ENCODE peak calls at places on chromosome 5, in six cellular contexts. One of them, this sample, is unnamed.

GRCh38 chr5:172235132-172235780 is 41.3 kb downstream of the EFCAB9 start:
- DNase-seq in GM12878: peak
- DNase-seq in H1: no peak
- DNase-seq in NT2/D1: no peak
- DNase-seq in HCT116: no peak
- DNase-seq in HepG2: peak
- DNase-seq in this sample: no peak

GRCh38 chr5:121692163-121692562 is 159.5 kb upstream of the FTMT start:
- DNase-seq in GM12878: no peak
- DNase-seq in H1: no peak
- DNase-seq in NT2/D1: no peak
- DNase-seq in HCT116: no peak
- DNase-seq in HepG2: no peak
- DNase-seq in this sample: no peak

GRCh38 chr5:170630711-170631141 is 126.9 kb downstream of the KCNIP1 start:
- DNase-seq in GM12878: no peak
- DNase-seq in H1: no peak
- DNase-seq in NT2/D1: no peak
- DNase-seq in HCT116: no peak
- DNase-seq in HepG2: no peak
- DNase-seq in this sample: peak

GRCh38 chr5:132228241-132229035 is 785 bp upstream of the P4HA2 start:
- DNase-seq in GM12878: no peak
- DNase-seq in H1: peak
- DNase-seq in NT2/D1: no peak
- DNase-seq in HCT116: no peak
- DNase-seq in HepG2: no peak
- DNase-seq in this sample: no peak

GRCh38 chr5:111697881-111698757 is 58.9 kb downstream of the NREP start:
- DNase-seq in GM12878: no peak
- DNase-seq in H1: no peak
- DNase-seq in NT2/D1: no peak
- DNase-seq in HCT116: no peak
- DNase-seq in HepG2: no peak
- DNase-seq in this sample: no peak

GRCh38 chr5:170312666-170313065 is 15.1 kb upstream of the LCP2 start:
- DNase-seq in GM12878: no peak
- DNase-seq in H1: no peak
- DNase-seq in NT2/D1: no peak
- DNase-seq in HCT116: no peak
- DNase-seq in HepG2: no peak
- DNase-seq in this sample: peak

GRCh38 chr5:96026334-96027065 is 64.8 kb upstream of the ELL2 start:
- DNase-seq in GM12878: no peak
- DNase-seq in H1: no peak
- DNase-seq in NT2/D1: no peak
- DNase-seq in HCT116: peak
- DNase-seq in HepG2: no peak
- DNase-seq in this sample: no peak

GRCh38 chr5:138159666-138160065 is 18.8 kb downstream of the BRD8 start:
- DNase-seq in GM12878: no peak
- DNase-seq in H1: no peak
- DNase-seq in NT2/D1: no peak
- DNase-seq in HCT116: no peak
- DNase-seq in HepG2: no peak
- DNase-seq in this sample: no peak

GRCh38 chr5:170633235-170634041 is 129.6 kb downstream of the KCNIP1 start:
- DNase-seq in GM12878: peak
- DNase-seq in H1: no peak
- DNase-seq in NT2/D1: no peak
- DNase-seq in HCT116: peak
- DNase-seq in HepG2: peak
- DNase-seq in this sample: peak

GRCh38 chr5:9622891-9623547 is 7.1 kb downstream of the TAS2R1 start:
- DNase-seq in GM12878: no peak
- DNase-seq in H1: no peak
- DNase-seq in NT2/D1: no peak
- DNase-seq in HCT116: no peak
- DNase-seq in HepG2: no peak
- DNase-seq in this sample: no peak

GRCh38 chr5:169009171-169009570 is 291.8 kb downstream of the SLIT3 start:
- DNase-seq in GM12878: no peak
- DNase-seq in H1: no peak
- DNase-seq in NT2/D1: no peak
- DNase-seq in HCT116: no peak
- DNase-seq in HepG2: no peak
- DNase-seq in this sample: no peak

GRCh38 chr5:54883374-54884194 is 101.8 kb downstream of the ESM1 start:
- DNase-seq in GM12878: no peak
- DNase-seq in H1: peak
- DNase-seq in NT2/D1: no peak
- DNase-seq in HCT116: no peak
- DNase-seq in HepG2: no peak
- DNase-seq in this sample: peak

GRCh38 chr5:56352808-56353590 is 119.9 kb upstream of the ANKRD55 start:
- DNase-seq in GM12878: no peak
- DNase-seq in H1: no peak
- DNase-seq in NT2/D1: no peak
- DNase-seq in HCT116: no peak
- DNase-seq in HepG2: no peak
- DNase-seq in this sample: no peak

GRCh38 chr5:165309446-165309845 is 1804.0 kb downstream of the MAT2B start:
- DNase-seq in GM12878: no peak
- DNase-seq in H1: no peak
- DNase-seq in NT2/D1: no peak
- DNase-seq in HCT116: no peak
- DNase-seq in HepG2: no peak
- DNase-seq in this sample: no peak

GRCh38 chr5:175700991-175701390 is 43.1 kb downstream of the HRH2 start:
- DNase-seq in GM12878: no peak
- DNase-seq in H1: no peak
- DNase-seq in NT2/D1: no peak
- DNase-seq in HCT116: peak
- DNase-seq in HepG2: no peak
- DNase-seq in this sample: peak

GRCh38 chr5:178388381-178389030 is 155.9 kb upstream of the PHYKPL start:
- DNase-seq in GM12878: no peak
- DNase-seq in H1: no peak
- DNase-seq in NT2/D1: no peak
- DNase-seq in HCT116: no peak
- DNase-seq in HepG2: no peak
- DNase-seq in this sample: no peak

GRCh38 chr5:160887780-160888179 is 35.8 kb upstream of the ATP10B start:
- DNase-seq in GM12878: no peak
- DNase-seq in H1: no peak
- DNase-seq in NT2/D1: no peak
- DNase-seq in HCT116: no peak
- DNase-seq in HepG2: peak
- DNase-seq in this sample: no peak

GRCh38 chr5:165333623-165334022 is 1828.2 kb downstream of the MAT2B start:
- DNase-seq in GM12878: no peak
- DNase-seq in H1: no peak
- DNase-seq in NT2/D1: no peak
- DNase-seq in HCT116: no peak
- DNase-seq in HepG2: no peak
- DNase-seq in this sample: no peak

GRCh38 chr5:1190915-1191314 is 10.5 kb upstream of the SLC6A19 start:
- DNase-seq in GM12878: no peak
- DNase-seq in H1: no peak
- DNase-seq in NT2/D1: no peak
- DNase-seq in HCT116: no peak
- DNase-seq in HepG2: no peak
- DNase-seq in this sample: peak

GRCh38 chr5:110544603-110545002 is 181.9 kb downstream of the TMEM232 start:
- DNase-seq in GM12878: no peak
- DNase-seq in H1: no peak
- DNase-seq in NT2/D1: no peak
- DNase-seq in HCT116: no peak
- DNase-seq in HepG2: no peak
- DNase-seq in this sample: no peak

GRCh38 chr5:127029513-127030258 is 672 bp downstream of the MARCHF3 start:
- DNase-seq in GM12878: no peak
- DNase-seq in H1: peak
- DNase-seq in NT2/D1: peak
- DNase-seq in HCT116: peak
- DNase-seq in HepG2: peak
- DNase-seq in this sample: peak

DNA sequence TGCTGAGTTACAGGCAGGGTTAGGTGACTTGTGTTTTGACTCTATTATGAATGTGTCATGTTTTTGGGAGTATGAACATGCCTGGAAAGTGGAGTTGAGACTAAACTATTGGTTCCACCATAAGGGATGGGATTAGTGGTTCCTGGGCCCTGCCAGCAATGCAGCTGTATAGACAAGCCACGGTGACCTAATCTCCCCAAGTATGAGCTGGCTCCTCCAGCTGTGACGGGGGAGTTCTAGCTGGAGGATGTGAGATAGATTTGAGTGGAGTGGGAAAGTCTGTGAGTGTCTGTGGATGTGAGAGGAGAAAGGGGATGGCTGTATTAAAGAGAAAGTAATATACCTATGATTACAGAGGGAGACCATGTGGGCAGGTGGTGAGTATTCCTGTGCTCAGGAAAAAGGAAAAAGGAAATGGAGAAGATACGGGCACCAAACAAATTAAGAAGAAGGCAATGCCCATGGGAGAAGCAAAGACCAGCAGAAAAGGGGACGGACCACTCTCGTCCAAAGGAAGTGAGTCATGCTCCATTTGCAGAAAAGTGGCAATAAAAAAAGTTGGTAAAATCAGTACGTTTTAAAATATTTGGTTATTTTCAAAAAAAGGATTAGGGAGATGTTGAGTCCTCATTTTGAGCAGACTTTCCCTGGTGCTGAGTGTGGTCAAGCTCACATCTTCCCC is 48.3 kb upstream of the ICE1 start:
- DNase-seq in GM12878: no peak
- DNase-seq in H1: no peak
- DNase-seq in NT2/D1: no peak
- DNase-seq in HCT116: no peak
- DNase-seq in HepG2: no peak
- DNase-seq in this sample: peak
- H3K9ac ChIP-seq in GM12878: no peak
- H3K9ac ChIP-seq in H1: no peak
- H3K9ac ChIP-seq in NT2/D1: no peak
- H3K9ac ChIP-seq in HCT116: no peak
- H3K9ac ChIP-seq in HepG2: no peak
- H3K9ac ChIP-seq in this sample: no peak

GRCh38 chr5:136374638-136375037 is 9.3 kb upstream of the TRPC7 start:
- DNase-seq in GM12878: no peak
- DNase-seq in H1: no peak
- DNase-seq in NT2/D1: no peak
- DNase-seq in HCT116: no peak
- DNase-seq in HepG2: no peak
- DNase-seq in this sample: no peak

GRCh38 chr5:136375920-136376319 is 10.6 kb upstream of the TRPC7 start:
- DNase-seq in GM12878: no peak
- DNase-seq in H1: no peak
- DNase-seq in NT2/D1: no peak
- DNase-seq in HCT116: no peak
- DNase-seq in HepG2: no peak
- DNase-seq in this sample: no peak

DNA sequence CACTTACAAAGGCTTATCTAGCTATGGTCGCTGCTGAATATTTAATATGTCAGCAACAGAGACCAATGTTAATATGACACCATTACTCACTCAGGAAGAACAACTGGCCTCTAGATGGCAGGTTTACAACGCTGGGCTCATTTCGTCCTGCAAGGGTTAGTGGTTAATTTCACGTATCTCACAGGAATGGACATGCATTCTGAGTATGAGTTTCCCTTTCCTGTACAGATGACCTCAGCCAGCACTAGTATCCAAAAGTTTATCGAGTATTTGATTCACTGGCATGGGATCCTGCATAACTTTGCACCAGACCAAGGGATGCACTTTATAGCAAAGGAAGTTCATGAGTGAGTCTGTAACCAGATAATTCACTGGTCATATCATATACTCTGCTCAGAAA is 8.7 kb upstream of the TRPC7 start:
- DNase-seq in GM12878: no peak
- DNase-seq in H1: no peak
- DNase-seq in NT2/D1: no peak
- DNase-seq in HCT116: no peak
- DNase-seq in HepG2: peak
- DNase-seq in this sample: no peak
- TF ChIP-seq ZNF274 in GM12878: no peak
- TF ChIP-seq ZNF274 in H1: no peak
- TF ChIP-seq ZNF274 in NT2/D1: no peak
- TF ChIP-seq ZNF274 in HCT116: no peak
- TF ChIP-seq ZNF274 in HepG2: no peak
- TF ChIP-seq ZNF274 in this sample: no peak

GRCh38 chr5:98339141-98339848 is 434.2 kb upstream of the RGMB start:
- DNase-seq in GM12878: no peak
- DNase-seq in H1: no peak
- DNase-seq in NT2/D1: no peak
- DNase-seq in HCT116: no peak
- DNase-seq in HepG2: no peak
- DNase-seq in this sample: no peak

GRCh38 chr5:98341038-98341710 is 432.3 kb upstream of the RGMB start:
- DNase-seq in GM12878: no peak
- DNase-seq in H1: no peak
- DNase-seq in NT2/D1: no peak
- DNase-seq in HCT116: no peak
- DNase-seq in HepG2: no peak
- DNase-seq in this sample: no peak

GRCh38 chr5:98341711-98342042 is 431.8 kb upstream of the RGMB start:
- DNase-seq in GM12878: no peak
- DNase-seq in H1: no peak
- DNase-seq in NT2/D1: no peak
- DNase-seq in HCT116: no peak
- DNase-seq in HepG2: no peak
- DNase-seq in this sample: no peak
- H3K9ac ChIP-seq in GM12878: no peak
- H3K9ac ChIP-seq in H1: no peak
- H3K9ac ChIP-seq in NT2/D1: no peak
- H3K9ac ChIP-seq in HCT116: no peak
- H3K9ac ChIP-seq in HepG2: no peak
- H3K9ac ChIP-seq in this sample: no peak

DNA sequence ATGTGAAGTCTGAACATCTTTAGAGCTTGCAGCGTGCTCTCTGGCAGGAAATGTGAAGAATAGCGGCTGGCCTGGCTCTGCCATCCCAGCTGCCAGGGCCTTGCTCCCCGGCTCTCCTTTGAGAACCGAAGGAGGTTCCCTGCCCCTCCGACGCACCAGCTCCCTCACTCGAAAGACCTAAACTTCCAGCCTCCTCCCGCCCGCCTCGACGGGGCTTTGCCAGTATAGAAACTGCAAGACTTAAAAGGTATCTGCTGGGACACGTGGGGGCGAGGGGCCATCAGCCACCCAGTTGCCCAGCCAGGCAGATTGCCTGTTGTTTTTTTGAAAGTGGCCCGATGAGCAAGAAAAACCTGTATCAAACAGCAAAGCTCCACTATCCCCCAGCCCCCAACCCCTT is 332.1 kb downstream of the MED10 start:
- DNase-seq in GM12878: no peak
- DNase-seq in H1: no peak
- DNase-seq in NT2/D1: no peak
- DNase-seq in HCT116: no peak
- DNase-seq in HepG2: no peak
- DNase-seq in this sample: no peak
- TF ChIP-seq ZNF274 in GM12878: no peak
- TF ChIP-seq ZNF274 in H1: no peak
- TF ChIP-seq ZNF274 in NT2/D1: no peak
- TF ChIP-seq ZNF274 in HCT116: no peak
- TF ChIP-seq ZNF274 in HepG2: no peak
- TF ChIP-seq ZNF274 in this sample: no peak

This sample was measured in K562.